ENCODE peak calls at places on chromosomes 1 and 21, in nine cellular contexts. L is hepatocyte, T is suprapubic skin, H is ascending aorta, O is fibroblast of mammary gland, V is PC-3, A is GM13977, C is right atrium auricular region, W is tibial nerve. B is an unnamed sample.
A peak's percentile ranks its signal among the peaks of the same experiment; 100 is the strongest.

GRCh38 chr1:174399211-174399610 is 48.6 kb upstream of the GPR52 start:
- DNase-seq in A (no peak), W (no peak), C (no peak), T (no peak), O (no peak), H (no peak), L (no peak), V (no peak), B (no peak)

GRCh38 chr1:182628657-182629056 is 24.5 kb upstream of the RGS16 start:
- DNase-seq in H (no peak), C (no peak), T (no peak), W (no peak), V (no peak), O (no peak), L (no peak), A (no peak), B (no peak)

GRCh38 chr1:29055160-29055559 is 68.5 kb downstream of the TMEM200B start:
- DNase-seq in L (no peak), O (peak; percentile 11), W (no peak), T (no peak), H (no peak), V (peak; percentile 34), C (no peak), A (no peak), B (no peak)

GRCh38 chr1:37482796-37483744 is 8.7 kb downstream of the ZC3H12A start:
- DNase-seq in L (no peak), V (no peak), A (no peak), T (no peak), W (no peak), C (peak; percentile 56), H (no peak), O (no peak), B (no peak)

GRCh38 chr1:16184557-16185303 is 27.7 kb downstream of the ARHGEF19 start:
- DNase-seq in O (no peak), H (no peak), V (no peak), C (no peak), L (peak; percentile 6), T (no peak), W (no peak), A (no peak), B (no peak)

GRCh38 chr1:244796719-244797406 is 38.6 kb upstream of the COX20 start:
- DNase-seq in O (peak; percentile 71), A (peak; percentile 59), W (peak; percentile 51), C (peak; percentile 74), L (peak; percentile 76), H (peak; percentile 74), T (peak; percentile 75), V (peak; percentile 90), B (no peak)

GRCh38 chr1:219188331-219188803 is 14.7 kb downstream of the LYPLAL1 start:
- DNase-seq in O (peak; percentile 7), L (no peak), T (no peak), A (no peak), W (no peak), C (no peak), V (no peak), H (no peak), B (peak; percentile 43)

GRCh38 chr1:17763995-17764394 is 8.9 kb downstream of the ACTL8 start:
- DNase-seq in O (peak; percentile 41), V (no peak), C (no peak), W (no peak), L (no peak), T (no peak), H (no peak), A (no peak), B (no peak)

GRCh38 chr1:159000627-159001026 is 9.1 kb upstream of the IFI16 start:
- DNase-seq in W (peak; percentile 87), C (peak; percentile 94), L (peak; percentile 85), O (peak; percentile 97), A (no peak), H (peak; percentile 89), V (peak; percentile 86), T (peak; percentile 95), B (no peak)

GRCh38 chr1:46798820-46799219 is at the start of gene CYP4B1:
- DNase-seq in O (no peak), H (peak; percentile 75), A (no peak), T (peak; percentile 86), V (no peak), L (no peak), C (peak; percentile 85), W (peak; percentile 87), B (no peak)

GRCh38 chr1:117825414-117825813 is 104.0 kb downstream of the GDAP2 start:
- DNase-seq in A (no peak), W (no peak), L (no peak), T (no peak), O (peak; percentile 36), C (no peak), H (no peak), V (peak; percentile 24), B (no peak)

GRCh38 chr1:117830222-117830621 is 99.2 kb downstream of the GDAP2 start:
- DNase-seq in H (no peak), L (no peak), W (no peak), C (no peak), O (no peak), T (no peak), A (no peak), V (no peak), B (no peak)

GRCh38 chr1:117826551-117827078 is 102.8 kb downstream of the GDAP2 start:
- DNase-seq in T (no peak), C (no peak), H (no peak), V (peak; percentile 97), L (no peak), A (no peak), W (no peak), O (peak; percentile 96), B (no peak)

GRCh38 chr1:117826119-117826518 is 103.3 kb downstream of the GDAP2 start:
- DNase-seq in H (no peak), V (no peak), L (no peak), C (no peak), A (no peak), W (no peak), O (no peak), T (no peak), B (no peak)

GRCh38 chr1:117828206-117828605 is 101.2 kb downstream of the GDAP2 start:
- DNase-seq in C (peak; percentile 93), O (peak; percentile 92), V (no peak), W (peak; percentile 47), H (peak; percentile 93), T (no peak), L (peak; percentile 30), A (no peak), B (no peak)
- TF ChIP-seq CTCF in C (no peak), O (no peak), V (no peak), W (no peak), H (no peak), T (no peak), L (no peak), A (no peak), B (no peak)

GRCh38 chr1:54273092-54273836 is 73.3 kb downstream of the MRPL37 start:
- DNase-seq in V (no peak), W (peak; percentile 64), A (no peak), H (peak; percentile 93), L (peak; percentile 89), T (peak; percentile 77), O (peak; percentile 94), C (peak; percentile 82), B (no peak)
- TF ChIP-seq CTCF in V (no peak), W (no peak), A (no peak), H (peak; percentile 84), L (peak; percentile 42), T (peak; percentile 52), O (peak; percentile 79), C (no peak), B (peak; percentile 58)

DNA sequence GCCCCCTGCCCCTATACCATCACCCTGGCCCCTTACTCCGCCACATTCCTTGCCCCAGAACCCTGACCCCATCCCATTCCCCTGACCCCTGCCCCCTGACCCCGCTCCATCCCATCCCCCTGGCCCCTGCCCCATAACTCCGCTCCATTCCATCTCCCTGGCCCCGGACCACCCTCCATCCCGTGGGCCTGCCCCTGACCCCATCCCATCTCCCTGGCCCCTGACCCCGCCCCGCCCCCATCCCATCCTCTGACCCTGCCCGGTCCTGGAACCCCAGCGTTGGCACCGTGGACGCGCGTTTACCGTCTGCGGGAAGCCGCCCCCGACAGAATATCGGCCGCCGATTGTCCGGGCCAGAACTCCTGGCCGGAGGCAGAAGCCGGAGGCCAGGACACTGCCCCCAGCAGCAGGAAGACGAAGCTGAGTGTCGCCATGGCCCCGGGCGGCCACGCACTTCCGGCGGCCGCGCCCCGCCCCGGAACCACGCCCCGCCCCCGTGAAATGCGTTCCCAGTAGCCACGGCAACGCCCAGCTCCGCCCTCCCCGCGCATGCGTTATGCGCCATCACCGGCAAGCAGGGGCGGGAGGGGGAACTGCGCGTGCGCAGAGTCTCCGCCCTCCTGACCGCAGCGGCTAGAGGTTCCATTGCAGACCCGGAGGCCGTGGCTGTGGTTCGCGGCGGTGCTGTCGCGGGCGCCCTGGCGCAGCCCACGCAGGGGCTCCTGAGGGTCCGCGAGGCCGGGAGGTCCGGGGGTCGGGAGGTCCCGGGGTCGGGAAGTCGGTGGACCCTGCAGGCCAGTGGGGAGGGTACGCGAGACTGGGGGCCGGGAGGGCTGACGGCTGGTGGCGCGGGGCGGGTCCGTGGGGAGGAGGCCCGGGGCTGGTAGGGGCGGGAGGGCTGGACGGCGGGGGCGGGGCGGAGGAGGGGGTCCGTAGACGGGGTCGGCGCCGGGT is at the start of gene POFUT2:
- DNase-seq in H (peak; percentile 98), V (peak; percentile 98), O (peak; percentile 91), L (peak; percentile 99), C (peak; percentile 97), A (peak; percentile 100), T (peak; percentile 99), W (peak; percentile 93), B (peak; percentile 95)
- TF ChIP-seq CTCF in H (no peak), V (no peak), O (no peak), L (no peak), C (no peak), A (no peak), T (no peak), W (no peak), B (no peak)

GRCh38 chr1:19029191-19030085 is 73.0 kb upstream of the IFFO2 start:
- DNase-seq in W (no peak), O (no peak), T (no peak), L (no peak), V (peak; percentile 27), A (no peak), C (no peak), H (peak; percentile 43), B (no peak)
- TF ChIP-seq CTCF in W (no peak), O (no peak), T (no peak), L (no peak), V (no peak), A (no peak), C (no peak), H (no peak), B (no peak)

GRCh38 chr1:222096476-222096772 is 354.5 kb upstream of the DUSP10 start:
- DNase-seq in L (no peak), V (no peak), C (no peak), O (no peak), A (no peak), H (no peak), T (no peak), W (no peak), B (no peak)
- TF ChIP-seq CTCF in L (no peak), V (peak; percentile 44), C (no peak), O (no peak), A (no peak), H (no peak), T (no peak), W (no peak), B (no peak)

DNA sequence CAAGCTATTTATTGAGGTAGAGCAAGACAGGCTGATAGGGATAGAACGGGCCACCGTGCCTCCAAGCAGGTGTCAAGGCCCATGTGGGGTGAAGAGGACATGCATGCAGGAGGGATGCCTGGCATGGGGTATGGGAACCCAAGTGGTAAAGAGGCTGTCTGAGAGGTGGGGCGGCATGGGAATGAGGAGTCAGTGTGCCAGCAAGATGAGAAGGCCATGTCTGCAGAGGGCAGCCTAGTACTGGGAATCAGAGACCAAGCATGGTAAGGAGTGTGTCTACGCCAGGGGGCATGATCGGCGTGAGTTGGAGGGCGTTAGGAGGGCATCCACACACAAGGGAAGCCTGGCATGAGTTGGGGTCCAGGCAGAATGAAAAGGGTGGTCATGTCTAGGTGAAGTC is 303.7 kb upstream of the PLD5 start:
- DNase-seq in L (no peak), W (no peak), C (no peak), V (peak; percentile 37), A (no peak), H (no peak), O (no peak), T (no peak), B (no peak)
- TF ChIP-seq CTCF in L (no peak), W (no peak), C (no peak), V (peak; percentile 55), A (no peak), H (no peak), O (no peak), T (no peak), B (peak; percentile 19)